ENCODE peak calls at places on chromosomes 12 and 14, in ten cellular contexts. One of them, this sample, is unnamed.

GRCh38 chr12:70045036-70045435 is 198.2 kb upstream of the CNOT2 start:
- DNase-seq in tibial nerve: no peak
- DNase-seq in T-cell: no peak
- DNase-seq in memory B cell: no peak
- DNase-seq in stimulated activated CD4-positive, alpha-beta T cell treated with anti-CD3 and anti-CD28 coated beads, Interleukin-1b, Interleukin-23, amount 100 ng/mL, for 1 hour: no peak
- DNase-seq in T-helper 2 cell: no peak
- DNase-seq in NCI-H345: no peak
- DNase-seq in H9: no peak
- DNase-seq in A549: no peak
- DNase-seq in Daoy: no peak
- DNase-seq in this sample: no peak

GRCh38 chr12:46553266-46553665 is 180.7 kb upstream of the SLC38A2 start:
- DNase-seq in NCI-H345: no peak
- DNase-seq in H9: no peak
- DNase-seq in memory B cell: no peak
- DNase-seq in T-helper 2 cell: no peak
- DNase-seq in stimulated activated CD4-positive, alpha-beta T cell treated with anti-CD3 and anti-CD28 coated beads, Interleukin-1b, Interleukin-23, amount 100 ng/mL, for 1 hour: no peak
- DNase-seq in tibial nerve: no peak
- DNase-seq in A549: peak; percentile 52
- DNase-seq in Daoy: peak; percentile 83
- DNase-seq in T-cell: no peak
- DNase-seq in this sample: no peak

GRCh38 chr14:69643430-69644200 is 32.2 kb downstream of the SUSD6 start:
- DNase-seq in stimulated activated CD4-positive, alpha-beta T cell treated with anti-CD3 and anti-CD28 coated beads, Interleukin-1b, Interleukin-23, amount 100 ng/mL, for 1 hour: peak; percentile 52
- DNase-seq in memory B cell: no peak
- DNase-seq in T-helper 2 cell: peak; percentile 62
- DNase-seq in A549: peak; percentile 65
- DNase-seq in Daoy: peak; percentile 86
- DNase-seq in T-cell: no peak
- DNase-seq in tibial nerve: no peak
- DNase-seq in NCI-H345: peak; percentile 95
- DNase-seq in H9: no peak
- DNase-seq in this sample: no peak

GRCh38 chr12:109611223-109611622 is 37.6 kb downstream of the MVK start:
- DNase-seq in memory B cell: no peak
- DNase-seq in A549: no peak
- DNase-seq in tibial nerve: no peak
- DNase-seq in stimulated activated CD4-positive, alpha-beta T cell treated with anti-CD3 and anti-CD28 coated beads, Interleukin-1b, Interleukin-23, amount 100 ng/mL, for 1 hour: no peak
- DNase-seq in T-cell: no peak
- DNase-seq in T-helper 2 cell: no peak
- DNase-seq in H9: no peak
- DNase-seq in Daoy: no peak
- DNase-seq in NCI-H345: no peak
- DNase-seq in this sample: no peak

GRCh38 chr14:99011385-99011784 is 260.6 kb downstream of the BCL11B start:
- DNase-seq in memory B cell: no peak
- DNase-seq in Daoy: no peak
- DNase-seq in A549: no peak
- DNase-seq in H9: no peak
- DNase-seq in stimulated activated CD4-positive, alpha-beta T cell treated with anti-CD3 and anti-CD28 coated beads, Interleukin-1b, Interleukin-23, amount 100 ng/mL, for 1 hour: no peak
- DNase-seq in T-helper 2 cell: no peak
- DNase-seq in NCI-H345: no peak
- DNase-seq in T-cell: no peak
- DNase-seq in tibial nerve: no peak
- DNase-seq in this sample: no peak

GRCh38 chr14:63204407-63205280 is at the start of gene RHOJ:
- DNase-seq in tibial nerve: peak; percentile 15
- DNase-seq in stimulated activated CD4-positive, alpha-beta T cell treated with anti-CD3 and anti-CD28 coated beads, Interleukin-1b, Interleukin-23, amount 100 ng/mL, for 1 hour: no peak
- DNase-seq in H9: peak; percentile 71
- DNase-seq in NCI-H345: peak; percentile 69
- DNase-seq in Daoy: peak; percentile 61
- DNase-seq in T-cell: no peak
- DNase-seq in memory B cell: no peak
- DNase-seq in A549: no peak
- DNase-seq in T-helper 2 cell: no peak
- DNase-seq in this sample: peak; percentile 84

GRCh38 chr12:52291267-52291935 is at the start of gene KRT81:
- DNase-seq in H9: peak; percentile 51
- DNase-seq in T-cell: no peak
- DNase-seq in A549: no peak
- DNase-seq in stimulated activated CD4-positive, alpha-beta T cell treated with anti-CD3 and anti-CD28 coated beads, Interleukin-1b, Interleukin-23, amount 100 ng/mL, for 1 hour: no peak
- DNase-seq in tibial nerve: no peak
- DNase-seq in Daoy: no peak
- DNase-seq in memory B cell: no peak
- DNase-seq in T-helper 2 cell: no peak
- DNase-seq in NCI-H345: no peak
- DNase-seq in this sample: peak; percentile 60

GRCh38 chr12:94718114-94718513 is 67.8 kb upstream of the TMCC3 start:
- DNase-seq in tibial nerve: no peak
- DNase-seq in A549: no peak
- DNase-seq in Daoy: peak; percentile 9
- DNase-seq in NCI-H345: no peak
- DNase-seq in T-helper 2 cell: no peak
- DNase-seq in memory B cell: no peak
- DNase-seq in T-cell: no peak
- DNase-seq in H9: no peak
- DNase-seq in stimulated activated CD4-positive, alpha-beta T cell treated with anti-CD3 and anti-CD28 coated beads, Interleukin-1b, Interleukin-23, amount 100 ng/mL, for 1 hour: no peak
- DNase-seq in this sample: no peak

GRCh38 chr12:754871-755562 is 2.6 kb downstream of the WNK1 start:
- DNase-seq in NCI-H345: peak; percentile 4
- DNase-seq in stimulated activated CD4-positive, alpha-beta T cell treated with anti-CD3 and anti-CD28 coated beads, Interleukin-1b, Interleukin-23, amount 100 ng/mL, for 1 hour: no peak
- DNase-seq in T-cell: peak; percentile 15
- DNase-seq in A549: peak; percentile 84
- DNase-seq in tibial nerve: no peak
- DNase-seq in memory B cell: peak; percentile 35
- DNase-seq in T-helper 2 cell: no peak
- DNase-seq in H9: no peak
- DNase-seq in Daoy: peak; percentile 35
- DNase-seq in this sample: no peak

GRCh38 chr12:32895688-32896437 is 714 bp downstream of the PKP2 start:
- DNase-seq in T-cell: no peak
- DNase-seq in memory B cell: no peak
- DNase-seq in Daoy: no peak
- DNase-seq in NCI-H345: no peak
- DNase-seq in T-helper 2 cell: no peak
- DNase-seq in stimulated activated CD4-positive, alpha-beta T cell treated with anti-CD3 and anti-CD28 coated beads, Interleukin-1b, Interleukin-23, amount 100 ng/mL, for 1 hour: no peak
- DNase-seq in tibial nerve: no peak
- DNase-seq in A549: peak; percentile 41
- DNase-seq in H9: peak; percentile 51
- DNase-seq in this sample: peak; percentile 79

GRCh38 chr12:111673503-111673902 is 12.3 kb downstream of the BRAP start:
- DNase-seq in A549: no peak
- DNase-seq in T-cell: no peak
- DNase-seq in NCI-H345: no peak
- DNase-seq in stimulated activated CD4-positive, alpha-beta T cell treated with anti-CD3 and anti-CD28 coated beads, Interleukin-1b, Interleukin-23, amount 100 ng/mL, for 1 hour: no peak
- DNase-seq in H9: no peak
- DNase-seq in T-helper 2 cell: no peak
- DNase-seq in memory B cell: no peak
- DNase-seq in Daoy: peak; percentile 17
- DNase-seq in tibial nerve: no peak
- DNase-seq in this sample: no peak

GRCh38 chr14:101478796-101479410 is 82.4 kb upstream of the DIO3 start:
- DNase-seq in NCI-H345: no peak
- DNase-seq in memory B cell: no peak
- DNase-seq in Daoy: no peak
- DNase-seq in H9: peak; percentile 20
- DNase-seq in tibial nerve: no peak
- DNase-seq in A549: no peak
- DNase-seq in T-helper 2 cell: no peak
- DNase-seq in stimulated activated CD4-positive, alpha-beta T cell treated with anti-CD3 and anti-CD28 coated beads, Interleukin-1b, Interleukin-23, amount 100 ng/mL, for 1 hour: no peak
- DNase-seq in T-cell: no peak
- DNase-seq in this sample: peak; percentile 22

GRCh38 chr14:101758913-101759593 is 2.5 kb upstream of the PPP2R5C start:
- DNase-seq in Daoy: no peak
- DNase-seq in T-helper 2 cell: no peak
- DNase-seq in A549: no peak
- DNase-seq in NCI-H345: no peak
- DNase-seq in H9: no peak
- DNase-seq in tibial nerve: no peak
- DNase-seq in stimulated activated CD4-positive, alpha-beta T cell treated with anti-CD3 and anti-CD28 coated beads, Interleukin-1b, Interleukin-23, amount 100 ng/mL, for 1 hour: no peak
- DNase-seq in memory B cell: no peak
- DNase-seq in T-cell: no peak
- DNase-seq in this sample: no peak

GRCh38 chr12:48758186-48758585 is 30.7 kb downstream of the ADCY6 start:
- DNase-seq in NCI-H345: no peak
- DNase-seq in T-helper 2 cell: no peak
- DNase-seq in T-cell: no peak
- DNase-seq in Daoy: no peak
- DNase-seq in A549: no peak
- DNase-seq in memory B cell: no peak
- DNase-seq in tibial nerve: no peak
- DNase-seq in H9: no peak
- DNase-seq in stimulated activated CD4-positive, alpha-beta T cell treated with anti-CD3 and anti-CD28 coated beads, Interleukin-1b, Interleukin-23, amount 100 ng/mL, for 1 hour: no peak
- DNase-seq in this sample: no peak

GRCh38 chr12:6285063-6285477 is 25.4 kb upstream of the PLEKHG6 start:
- DNase-seq in T-cell: peak; percentile 56
- DNase-seq in memory B cell: peak; percentile 67
- DNase-seq in Daoy: peak; percentile 83
- DNase-seq in stimulated activated CD4-positive, alpha-beta T cell treated with anti-CD3 and anti-CD28 coated beads, Interleukin-1b, Interleukin-23, amount 100 ng/mL, for 1 hour: peak; percentile 19
- DNase-seq in NCI-H345: peak; percentile 79
- DNase-seq in A549: peak; percentile 95
- DNase-seq in T-helper 2 cell: peak; percentile 15
- DNase-seq in H9: peak; percentile 82
- DNase-seq in tibial nerve: no peak
- DNase-seq in this sample: peak; percentile 93

GRCh38 chr12:59650594-59651229 is 54.9 kb downstream of the SLC16A7 start:
- DNase-seq in stimulated activated CD4-positive, alpha-beta T cell treated with anti-CD3 and anti-CD28 coated beads, Interleukin-1b, Interleukin-23, amount 100 ng/mL, for 1 hour: no peak
- DNase-seq in T-cell: no peak
- DNase-seq in Daoy: no peak
- DNase-seq in A549: no peak
- DNase-seq in tibial nerve: no peak
- DNase-seq in H9: no peak
- DNase-seq in T-helper 2 cell: no peak
- DNase-seq in NCI-H345: no peak
- DNase-seq in memory B cell: no peak
- DNase-seq in this sample: no peak

GRCh38 chr14:63887899-63888298 is 35.1 kb downstream of the SYNE2 start:
- DNase-seq in NCI-H345: no peak
- DNase-seq in stimulated activated CD4-positive, alpha-beta T cell treated with anti-CD3 and anti-CD28 coated beads, Interleukin-1b, Interleukin-23, amount 100 ng/mL, for 1 hour: no peak
- DNase-seq in Daoy: no peak
- DNase-seq in memory B cell: no peak
- DNase-seq in T-helper 2 cell: no peak
- DNase-seq in tibial nerve: no peak
- DNase-seq in H9: no peak
- DNase-seq in T-cell: no peak
- DNase-seq in A549: no peak
- DNase-seq in this sample: no peak

GRCh38 chr14:66379116-66379515 is 107.1 kb upstream of the CCDC196 start:
- DNase-seq in T-helper 2 cell: no peak
- DNase-seq in NCI-H345: no peak
- DNase-seq in Daoy: no peak
- DNase-seq in H9: no peak
- DNase-seq in stimulated activated CD4-positive, alpha-beta T cell treated with anti-CD3 and anti-CD28 coated beads, Interleukin-1b, Interleukin-23, amount 100 ng/mL, for 1 hour: no peak
- DNase-seq in A549: no peak
- DNase-seq in T-cell: no peak
- DNase-seq in memory B cell: no peak
- DNase-seq in tibial nerve: no peak
- DNase-seq in this sample: no peak

GRCh38 chr14:94227029-94227428 is 52.9 kb downstream of the PPP4R4 start:
- DNase-seq in tibial nerve: no peak
- DNase-seq in T-helper 2 cell: no peak
- DNase-seq in NCI-H345: no peak
- DNase-seq in Daoy: no peak
- DNase-seq in stimulated activated CD4-positive, alpha-beta T cell treated with anti-CD3 and anti-CD28 coated beads, Interleukin-1b, Interleukin-23, amount 100 ng/mL, for 1 hour: no peak
- DNase-seq in H9: no peak
- DNase-seq in memory B cell: no peak
- DNase-seq in A549: no peak
- DNase-seq in T-cell: no peak
- DNase-seq in this sample: no peak

GRCh38 chr12:89244536-89244935 is 107.8 kb downstream of the DUSP6 start:
- DNase-seq in memory B cell: no peak
- DNase-seq in Daoy: no peak
- DNase-seq in NCI-H345: no peak
- DNase-seq in H9: no peak
- DNase-seq in tibial nerve: no peak
- DNase-seq in T-helper 2 cell: no peak
- DNase-seq in stimulated activated CD4-positive, alpha-beta T cell treated with anti-CD3 and anti-CD28 coated beads, Interleukin-1b, Interleukin-23, amount 100 ng/mL, for 1 hour: no peak
- DNase-seq in T-cell: no peak
- DNase-seq in A549: no peak
- DNase-seq in this sample: no peak

GRCh38 chr14:30355431-30355913 is 203.5 kb upstream of the G2E3 start:
- DNase-seq in T-helper 2 cell: no peak
- DNase-seq in memory B cell: no peak
- DNase-seq in stimulated activated CD4-positive, alpha-beta T cell treated with anti-CD3 and anti-CD28 coated beads, Interleukin-1b, Interleukin-23, amount 100 ng/mL, for 1 hour: no peak
- DNase-seq in NCI-H345: no peak
- DNase-seq in A549: no peak
- DNase-seq in H9: no peak
- DNase-seq in tibial nerve: no peak
- DNase-seq in T-cell: no peak
- DNase-seq in Daoy: peak; percentile 26
- DNase-seq in this sample: peak; percentile 51

GRCh38 chr14:96796851-96797187 is 363 bp upstream of the VRK1 start:
- DNase-seq in H9: no peak
- DNase-seq in T-helper 2 cell: no peak
- DNase-seq in stimulated activated CD4-positive, alpha-beta T cell treated with anti-CD3 and anti-CD28 coated beads, Interleukin-1b, Interleukin-23, amount 100 ng/mL, for 1 hour: no peak
- DNase-seq in A549: no peak
- DNase-seq in NCI-H345: no peak
- DNase-seq in Daoy: no peak
- DNase-seq in memory B cell: no peak
- DNase-seq in T-cell: no peak
- DNase-seq in tibial nerve: no peak
- DNase-seq in this sample: no peak

This sample was measured in endodermal cell.